ENCODE peak calls at places on chromosomes 3 and 15, in five cellular contexts. X is HFF-Myc, L is NCI-H345, U is PC-3, M is MG63. Y is an unnamed sample.

GRCh38 chr3:54122046-54122801 is at the start of gene CACNA2D3:
- DNase-seq in U (no peak), M (peak), L (peak), X (no peak), Y (peak)

GRCh38 chr15:60627544-60627943 is 148.6 kb upstream of the ICE2 start:
- DNase-seq in L (no peak), U (no peak), M (no peak), X (no peak), Y (no peak)

GRCh38 chr3:127677541-127678314 is 5.0 kb downstream of the ABTB1 start:
- DNase-seq in U (no peak), X (no peak), M (no peak), L (no peak), Y (no peak)

GRCh38 chr3:16697437-16698258 is 92.4 kb upstream of the DAZL start:
- DNase-seq in M (no peak), U (peak), X (no peak), L (no peak), Y (no peak)

GRCh38 chr3:122356402-122356801 is 26.6 kb downstream of the MIX23 start:
- DNase-seq in X (peak), M (peak), U (peak), L (peak), Y (peak)

GRCh38 chr15:29208352-29208751 is 61.3 kb downstream of the NSMCE3 start:
- DNase-seq in X (no peak), U (peak), L (peak), M (peak), Y (peak)

GRCh38 chr3:194489736-194490612 is 3.2 kb upstream of the ATP13A3 start:
- DNase-seq in U (peak), L (no peak), X (peak), M (peak), Y (peak)

GRCh38 chr3:124620600-124621063 is 109.6 kb upstream of the UMPS start:
- DNase-seq in U (no peak), L (no peak), M (peak), X (no peak), Y (peak)

Y was measured in Daoy.